ENCODE peak calls at places on chromosomes 2 and 18, in five cellular contexts. One of them, this sample, is unnamed. For H3K4me1, the result is how much of the 10 kb centered on the place peaks cover.

GRCh38 chr2:186976329-186976728 is 127.4 kb upstream of the ZSWIM2 start:
- DNase-seq in A549: no peak
- DNase-seq in astrocyte: no peak
- DNase-seq in trophoblast cell: peak
- DNase-seq in endothelial cell of umbilical vein: no peak
- DNase-seq in this sample: no peak

GRCh38 chr2:109284816-109285215 is 155.8 kb downstream of the SH3RF3 start:
- DNase-seq in A549: no peak
- DNase-seq in astrocyte: peak
- DNase-seq in trophoblast cell: no peak
- DNase-seq in endothelial cell of umbilical vein: peak
- DNase-seq in this sample: no peak

GRCh38 chr2:43424262-43425207 is 171.3 kb downstream of the THADA start:
- DNase-seq in A549: no peak
- DNase-seq in astrocyte: peak
- DNase-seq in trophoblast cell: no peak
- DNase-seq in endothelial cell of umbilical vein: no peak
- DNase-seq in this sample: no peak

GRCh38 chr18:54776282-54776977 is 51.8 kb upstream of the RAB27B start:
- DNase-seq in A549: peak
- DNase-seq in astrocyte: peak
- DNase-seq in trophoblast cell: peak
- DNase-seq in endothelial cell of umbilical vein: peak
- DNase-seq in this sample: peak

GRCh38 chr2:227703280-227703732 is 14.5 kb downstream of the SLC19A3 start:
- DNase-seq in A549: peak
- DNase-seq in astrocyte: peak
- DNase-seq in trophoblast cell: peak
- DNase-seq in endothelial cell of umbilical vein: no peak
- DNase-seq in this sample: peak

GRCh38 chr18:30675493-30675892 is 367.0 kb downstream of the DSC3 start:
- DNase-seq in A549: no peak
- DNase-seq in astrocyte: no peak
- DNase-seq in trophoblast cell: no peak
- DNase-seq in endothelial cell of umbilical vein: no peak
- DNase-seq in this sample: no peak

GRCh38 chr2:70664525-70664924 is 103.5 kb downstream of the ADD2 start:
- DNase-seq in A549: no peak
- DNase-seq in astrocyte: no peak
- DNase-seq in trophoblast cell: no peak
- DNase-seq in endothelial cell of umbilical vein: no peak
- DNase-seq in this sample: no peak

GRCh38 chr2:233416199-233416598 is 61.9 kb downstream of the DGKD start:
- DNase-seq in A549: no peak
- DNase-seq in astrocyte: no peak
- DNase-seq in trophoblast cell: no peak
- DNase-seq in endothelial cell of umbilical vein: no peak
- DNase-seq in this sample: no peak

GRCh38 chr2:220966636-220967035 is 605.5 kb downstream of the EPHA4 start:
- DNase-seq in A549: no peak
- DNase-seq in astrocyte: peak
- DNase-seq in trophoblast cell: no peak
- DNase-seq in endothelial cell of umbilical vein: no peak
- DNase-seq in this sample: peak

GRCh38 chr2:9261231-9261883 is 54.7 kb downstream of the ASAP2 start:
- DNase-seq in A549: no peak
- DNase-seq in astrocyte: no peak
- DNase-seq in trophoblast cell: peak
- DNase-seq in endothelial cell of umbilical vein: peak
- DNase-seq in this sample: no peak

GRCh38 chr2:64137567-64137966 is 6.7 kb downstream of the PELI1 start:
- DNase-seq in A549: no peak
- DNase-seq in astrocyte: peak
- DNase-seq in trophoblast cell: peak
- DNase-seq in endothelial cell of umbilical vein: peak
- DNase-seq in this sample: no peak

GRCh38 chr2:12219761-12220160 is 473.3 kb downstream of the LPIN1 start:
- DNase-seq in A549: no peak
- DNase-seq in astrocyte: no peak
- DNase-seq in trophoblast cell: no peak
- DNase-seq in endothelial cell of umbilical vein: no peak
- DNase-seq in this sample: no peak

GRCh38 chr2:181258761-181259160 is 198.4 kb upstream of the ITGA4 start:
- DNase-seq in A549: peak
- DNase-seq in astrocyte: peak
- DNase-seq in trophoblast cell: peak
- DNase-seq in endothelial cell of umbilical vein: no peak
- DNase-seq in this sample: no peak

GRCh38 chr18:59719533-59720325 is 22.5 kb upstream of the CCBE1 start:
- DNase-seq in A549: no peak
- DNase-seq in astrocyte: peak
- DNase-seq in trophoblast cell: no peak
- DNase-seq in endothelial cell of umbilical vein: no peak
- DNase-seq in this sample: no peak

GRCh38 chr2:33426666-33427231 is 49.7 kb upstream of the RASGRP3 start:
- DNase-seq in A549: peak
- DNase-seq in astrocyte: peak
- DNase-seq in trophoblast cell: peak
- DNase-seq in endothelial cell of umbilical vein: no peak
- DNase-seq in this sample: peak

GRCh38 chr2:76813084-76813483 is 709.1 kb downstream of the LRRTM4 start:
- DNase-seq in A549: no peak
- DNase-seq in astrocyte: no peak
- DNase-seq in trophoblast cell: no peak
- DNase-seq in endothelial cell of umbilical vein: no peak
- DNase-seq in this sample: no peak

GRCh38 chr2:141133883-141134282 is 996.9 kb downstream of the LRP1B start:
- DNase-seq in A549: no peak
- DNase-seq in astrocyte: no peak
- DNase-seq in trophoblast cell: no peak
- DNase-seq in endothelial cell of umbilical vein: no peak
- DNase-seq in this sample: no peak

GRCh38 chr2:118372876-118373597 is 284.8 kb downstream of the INSIG2 start:
- DNase-seq in A549: no peak
- DNase-seq in astrocyte: no peak
- DNase-seq in trophoblast cell: no peak
- DNase-seq in endothelial cell of umbilical vein: no peak
- DNase-seq in this sample: no peak

GRCh38 chr2:75729861-75730260 is 19.1 kb upstream of the GCFC2 start:
- DNase-seq in A549: peak
- DNase-seq in astrocyte: no peak
- DNase-seq in trophoblast cell: peak
- DNase-seq in endothelial cell of umbilical vein: peak
- DNase-seq in this sample: no peak

GRCh38 chr18:48006415-48007175 is 76.1 kb upstream of the SMAD2 start:
- DNase-seq in A549: no peak
- DNase-seq in astrocyte: no peak
- DNase-seq in trophoblast cell: no peak
- DNase-seq in endothelial cell of umbilical vein: no peak
- DNase-seq in this sample: no peak

GRCh38 chr2:3457524-3458395 is 61.6 kb downstream of the ADI1 start:
- DNase-seq in A549: no peak
- DNase-seq in astrocyte: no peak
- DNase-seq in trophoblast cell: no peak
- DNase-seq in endothelial cell of umbilical vein: no peak
- DNase-seq in this sample: no peak

GRCh38 chr2:50956886-50957285 is 75.0 kb downstream of the NRXN1 start:
- DNase-seq in A549: no peak
- DNase-seq in astrocyte: peak
- DNase-seq in trophoblast cell: peak
- DNase-seq in endothelial cell of umbilical vein: no peak
- DNase-seq in this sample: no peak

DNA sequence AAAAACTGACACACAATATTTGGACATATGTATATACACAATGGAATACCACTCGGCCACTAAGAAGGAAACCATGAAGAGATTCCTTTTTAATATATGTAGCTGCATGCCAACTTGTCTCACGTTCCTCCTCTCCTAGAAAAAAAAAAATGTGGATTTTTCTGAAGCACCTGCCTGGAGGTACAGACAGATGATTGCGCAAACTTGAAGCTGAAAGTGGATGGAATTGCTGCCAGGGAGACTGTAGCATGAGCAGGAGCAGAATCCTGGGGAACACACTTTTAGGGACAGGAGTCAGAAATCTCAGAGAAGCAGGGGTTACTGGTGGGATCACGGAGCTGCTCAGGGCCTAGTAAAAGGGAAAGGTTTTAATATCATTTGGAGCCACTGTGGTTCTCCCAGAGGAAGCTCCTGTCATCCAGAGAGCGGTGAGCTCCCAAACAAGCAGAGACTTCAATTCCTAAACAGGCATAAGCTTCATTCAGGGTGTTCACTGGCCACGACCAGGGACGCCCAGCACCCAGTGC is 640 bp upstream of the SPR start:
- DNase-seq in A549: no peak
- DNase-seq in astrocyte: no peak
- DNase-seq in trophoblast cell: peak
- DNase-seq in endothelial cell of umbilical vein: no peak
- DNase-seq in this sample: no peak
- H3K4me1 ChIP-seq in A549: under half
- H3K4me1 ChIP-seq in astrocyte: under half
- H3K4me1 ChIP-seq in trophoblast cell: under half
- H3K4me1 ChIP-seq in endothelial cell of umbilical vein: under half
- H3K4me1 ChIP-seq in this sample: under half

GRCh38 chr2:128315122-128315828 is 3.4 kb downstream of the HS6ST1 start:
- DNase-seq in A549: no peak
- DNase-seq in astrocyte: no peak
- DNase-seq in trophoblast cell: no peak
- DNase-seq in endothelial cell of umbilical vein: no peak
- DNase-seq in this sample: no peak
- H3K4me2 ChIP-seq in A549: no peak
- H3K4me2 ChIP-seq in astrocyte: peak
- H3K4me2 ChIP-seq in trophoblast cell: no peak
- H3K4me2 ChIP-seq in endothelial cell of umbilical vein: no peak
- H3K4me2 ChIP-seq in this sample: no peak

GRCh38 chr2:29245742-29246387 is 130.7 kb downstream of the CLIP4 start:
- DNase-seq in A549: no peak
- DNase-seq in astrocyte: no peak
- DNase-seq in trophoblast cell: peak
- DNase-seq in endothelial cell of umbilical vein: no peak
- DNase-seq in this sample: no peak
- H3K4me1 ChIP-seq in A549: under half
- H3K4me1 ChIP-seq in astrocyte: under half
- H3K4me1 ChIP-seq in trophoblast cell: under half
- H3K4me1 ChIP-seq in endothelial cell of umbilical vein: under half
- H3K4me1 ChIP-seq in this sample: under half

GRCh38 chr2:37648316-37649011 is 23.0 kb downstream of the CDC42EP3 start:
- DNase-seq in A549: no peak
- DNase-seq in astrocyte: no peak
- DNase-seq in trophoblast cell: no peak
- DNase-seq in endothelial cell of umbilical vein: peak
- DNase-seq in this sample: no peak

GRCh38 chr2:37653093-37653492 is 18.3 kb downstream of the CDC42EP3 start:
- DNase-seq in A549: no peak
- DNase-seq in astrocyte: no peak
- DNase-seq in trophoblast cell: no peak
- DNase-seq in endothelial cell of umbilical vein: peak
- DNase-seq in this sample: no peak

GRCh38 chr2:37652199-37652640 is 19.2 kb downstream of the CDC42EP3 start:
- DNase-seq in A549: peak
- DNase-seq in astrocyte: peak
- DNase-seq in trophoblast cell: peak
- DNase-seq in endothelial cell of umbilical vein: peak
- DNase-seq in this sample: peak

GRCh38 chr2:37649518-37649917 is 21.9 kb downstream of the CDC42EP3 start:
- DNase-seq in A549: no peak
- DNase-seq in astrocyte: no peak
- DNase-seq in trophoblast cell: no peak
- DNase-seq in endothelial cell of umbilical vein: no peak
- DNase-seq in this sample: no peak

GRCh38 chr2:37650548-37651101 is 20.8 kb downstream of the CDC42EP3 start:
- DNase-seq in A549: no peak
- DNase-seq in astrocyte: no peak
- DNase-seq in trophoblast cell: no peak
- DNase-seq in endothelial cell of umbilical vein: no peak
- DNase-seq in this sample: no peak
- H3K4me2 ChIP-seq in A549: no peak
- H3K4me2 ChIP-seq in astrocyte: no peak
- H3K4me2 ChIP-seq in trophoblast cell: no peak
- H3K4me2 ChIP-seq in endothelial cell of umbilical vein: no peak
- H3K4me2 ChIP-seq in this sample: no peak

GRCh38 chr2:201194097-201194496 is 11.2 kb downstream of the CASP10 start:
- DNase-seq in A549: no peak
- DNase-seq in astrocyte: no peak
- DNase-seq in trophoblast cell: no peak
- DNase-seq in endothelial cell of umbilical vein: no peak
- DNase-seq in this sample: no peak

GRCh38 chr2:201196803-201197202 is 13.9 kb downstream of the CASP10 start:
- DNase-seq in A549: no peak
- DNase-seq in astrocyte: no peak
- DNase-seq in trophoblast cell: no peak
- DNase-seq in endothelial cell of umbilical vein: no peak
- DNase-seq in this sample: no peak

GRCh38 chr2:201196003-201196402 is 13.1 kb downstream of the CASP10 start:
- DNase-seq in A549: no peak
- DNase-seq in astrocyte: no peak
- DNase-seq in trophoblast cell: no peak
- DNase-seq in endothelial cell of umbilical vein: no peak
- DNase-seq in this sample: no peak

GRCh38 chr2:201191132-201191875 is 8.4 kb downstream of the CASP10 start:
- DNase-seq in A549: no peak
- DNase-seq in astrocyte: peak
- DNase-seq in trophoblast cell: no peak
- DNase-seq in endothelial cell of umbilical vein: peak
- DNase-seq in this sample: no peak

DNA sequence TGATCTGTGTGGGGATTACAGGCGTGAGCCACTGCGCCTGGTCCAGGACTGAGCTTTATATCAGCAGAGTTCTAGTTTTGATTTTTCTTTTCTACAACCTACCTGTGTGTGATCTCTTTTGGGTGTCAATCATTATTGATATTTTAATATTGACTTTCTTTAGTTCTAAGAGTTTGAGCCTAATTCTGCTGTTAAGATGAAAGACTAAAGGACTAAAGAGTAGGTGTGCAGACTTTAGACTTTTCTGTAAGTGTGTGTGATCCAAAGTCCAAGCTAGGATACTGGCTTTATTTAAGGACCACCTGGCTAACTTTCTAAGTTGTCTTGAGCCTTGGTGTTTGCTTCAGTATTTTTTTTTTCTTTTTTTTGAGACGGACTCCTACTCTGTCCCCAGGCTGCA is 12.4 kb downstream of the CASP10 start:
- DNase-seq in A549: no peak
- DNase-seq in astrocyte: no peak
- DNase-seq in trophoblast cell: no peak
- DNase-seq in endothelial cell of umbilical vein: no peak
- DNase-seq in this sample: no peak
- H3K4me1 ChIP-seq in A549: under half
- H3K4me1 ChIP-seq in astrocyte: under half
- H3K4me1 ChIP-seq in trophoblast cell: under half
- H3K4me1 ChIP-seq in endothelial cell of umbilical vein: under half
- H3K4me1 ChIP-seq in this sample: under half

This sample was measured in keratinocyte.